ENCODE peak calls at places on chromosome 12, in eight cellular contexts. Y is mesenchymal stem cell; G is CD8-positive, alpha-beta T cell; N is CD4-positive, alpha-beta T cell; C is pancreas; F is body of pancreas; Z is NT2/D1; W is ovary. X is an unnamed sample.

GRCh38 chr12:103520686-103521215 is 25.0 kb upstream of the C12orf42 start:
- DNase-seq in Y (no peak), W (no peak), G (no peak), C (no peak), Z (no peak), N (no peak), F (no peak), X (no peak)

GRCh38 chr12:54053625-54054441 is at the start of gene HOXC4:
- DNase-seq in Y (no peak), Z (no peak), W (peak; percentile 47), G (no peak), F (no peak), C (no peak), N (no peak), X (no peak)

GRCh38 chr12:123034022-123034541 is 53.6 kb downstream of the ARL6IP4 start:
- DNase-seq in F (no peak), Z (no peak), G (no peak), W (no peak), N (no peak), C (no peak), Y (no peak), X (no peak)

GRCh38 chr12:75692883-75693282 is 181.5 kb upstream of the KRR1 start:
- DNase-seq in F (no peak), W (no peak), N (no peak), G (no peak), Y (peak; percentile 32), Z (no peak), C (no peak), X (no peak)

GRCh38 chr12:19227190-19227879 is 97.8 kb downstream of the PLEKHA5 start:
- DNase-seq in Z (no peak), G (no peak), F (no peak), Y (no peak), N (no peak), W (no peak), C (no peak), X (no peak)

GRCh38 chr12:52280319-52280795 is 5.9 kb downstream of the KRT86 start:
- DNase-seq in F (peak; percentile 89), Y (peak; percentile 84), W (no peak), Z (no peak), G (no peak), C (peak; percentile 51), N (no peak), X (peak; percentile 70)

GRCh38 chr12:121939190-121939589 is 20.8 kb downstream of the CFAP251 start:
- DNase-seq in W (no peak), G (no peak), F (no peak), C (no peak), Y (no peak), N (no peak), Z (no peak), X (peak; percentile 56)

GRCh38 chr12:68638171-68638570 is 27.5 kb downstream of the RAP1B start:
- DNase-seq in G (no peak), Y (no peak), Z (no peak), F (no peak), C (no peak), W (no peak), N (no peak), X (no peak)

GRCh38 chr12:12979731-12980259 is 20.3 kb downstream of the HEBP1 start:
- DNase-seq in F (no peak), N (no peak), Y (peak; percentile 96), Z (peak; percentile 81), W (no peak), C (no peak), G (no peak), X (no peak)

GRCh38 chr12:78721906-78722305 is 142.7 kb upstream of the SYT1 start:
- DNase-seq in C (no peak), Y (no peak), N (no peak), Z (no peak), G (no peak), W (no peak), F (no peak), X (no peak)

GRCh38 chr12:109020136-109020535 is 732 bp downstream of the SVOP start:
- DNase-seq in C (no peak), Z (no peak), F (no peak), Y (no peak), N (no peak), W (no peak), G (no peak), X (no peak)

GRCh38 chr12:117875652-117876491 is 92.9 kb downstream of the KSR2 start:
- DNase-seq in G (no peak), Z (peak; percentile 70), C (no peak), Y (peak; percentile 77), W (no peak), N (peak; percentile 3), F (no peak), X (no peak)

GRCh38 chr12:87413784-87414183 is 615.4 kb downstream of the C12orf50 start:
- DNase-seq in Z (no peak), N (no peak), G (no peak), Y (peak; percentile 51), W (no peak), C (no peak), F (no peak), X (no peak)

GRCh38 chr12:67704071-67704470 is 55.5 kb downstream of the DYRK2 start:
- DNase-seq in G (no peak), F (no peak), W (no peak), N (no peak), Y (no peak), C (no peak), Z (no peak), X (no peak)

GRCh38 chr12:81797100-81797499 is 38.0 kb upstream of the PPFIA2 start:
- DNase-seq in N (no peak), G (no peak), Z (peak; percentile 16), F (no peak), Y (peak; percentile 6), C (no peak), W (no peak), X (no peak)

GRCh38 chr12:111404362-111405148 is 1.2 kb upstream of the SH2B3 start:
- DNase-seq in Z (peak; percentile 49), G (no peak), Y (peak; percentile 89), W (peak; percentile 67), C (peak; percentile 71), F (peak; percentile 51), N (no peak), X (peak; percentile 71)

GRCh38 chr12:86193931-86194330 is 62.3 kb downstream of the MGAT4C start:
- DNase-seq in C (no peak), N (no peak), Z (no peak), F (no peak), W (no peak), Y (peak; percentile 38), G (no peak), X (no peak)

GRCh38 chr12:1138691-1139090 is 147.7 kb downstream of the ERC1 start:
- DNase-seq in F (no peak), Z (no peak), W (no peak), C (no peak), G (no peak), N (no peak), Y (no peak), X (no peak)

GRCh38 chr12:55955800-55956508 is 9.9 kb downstream of the PMEL start:
- DNase-seq in Y (peak; percentile 56), C (no peak), W (no peak), G (peak; percentile 39), Z (no peak), F (peak; percentile 52), N (peak; percentile 38), X (peak; percentile 91)

DNA sequence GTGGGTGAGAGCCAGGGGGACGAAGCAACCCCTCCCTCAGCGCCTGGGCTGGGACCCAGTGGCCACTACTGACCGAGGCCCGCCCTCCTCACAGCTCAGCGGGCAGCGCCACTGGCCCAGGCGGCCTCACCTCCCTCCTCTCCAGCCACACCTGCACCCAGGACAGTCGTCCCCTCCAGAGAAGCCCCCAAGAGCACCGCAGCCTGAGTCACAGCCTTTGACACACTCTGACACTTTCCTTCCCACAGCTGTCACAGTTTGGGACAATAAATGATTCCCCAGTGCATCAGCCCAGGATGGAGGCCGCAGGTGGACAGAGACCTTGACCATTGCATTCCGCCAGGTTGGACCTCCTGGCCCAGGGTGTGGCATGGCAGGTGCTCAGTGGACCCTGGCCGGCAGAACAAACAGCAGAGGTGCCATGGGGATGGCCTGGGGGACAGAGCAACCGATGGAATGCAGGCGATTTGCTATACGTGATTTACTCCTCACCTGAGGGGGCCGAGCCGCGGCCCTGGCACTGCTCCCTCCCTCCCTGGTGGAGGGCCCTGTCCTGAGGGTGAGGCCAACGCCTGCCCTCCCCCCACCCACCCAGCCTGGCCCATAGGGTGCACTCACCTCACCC is 45.5 kb upstream of the GALNT9 start:
- DNase-seq in Y (no peak), F (no peak), Z (no peak), G (no peak), C (no peak), N (no peak), W (peak; percentile 3), X (no peak)
- H3K9me3 ChIP-seq in Y (peaks cover 14% of the 10 kb centered on the region), F (no peaks in the 10 kb centered on the region), Z (peaks cover 8% of the 10 kb centered on the region), G (no peaks in the 10 kb centered on the region), C (no peaks in the 10 kb centered on the region), N (no peaks in the 10 kb centered on the region), W (peaks cover 6% of the 10 kb centered on the region), X (peaks cover 9% of the 10 kb centered on the region)

GRCh38 chr12:126792411-126792810 is 1474.6 kb upstream of the TMEM132C start:
- DNase-seq in Z (no peak), Y (no peak), N (no peak), G (no peak), C (no peak), F (no peak), W (no peak), X (no peak)
- H3K9me3 ChIP-seq in Z (no peaks in the 10 kb centered on the region), Y (no peaks in the 10 kb centered on the region), N (no peaks in the 10 kb centered on the region), G (no peaks in the 10 kb centered on the region), C (no peaks in the 10 kb centered on the region), F (no peaks in the 10 kb centered on the region), W (no peaks in the 10 kb centered on the region), X (no peaks in the 10 kb centered on the region)

GRCh38 chr12:119082496-119082895 is 96.2 kb upstream of the HSPB8 start:
- DNase-seq in C (no peak), N (no peak), Z (no peak), G (no peak), Y (no peak), F (no peak), W (no peak), X (peak; percentile 53)
- H3K9me3 ChIP-seq in C (no peaks in the 10 kb centered on the region), N (no peaks in the 10 kb centered on the region), Z (no peaks in the 10 kb centered on the region), G (no peaks in the 10 kb centered on the region), Y (no peaks in the 10 kb centered on the region), F (no peaks in the 10 kb centered on the region), W (no peaks in the 10 kb centered on the region), X (no peaks in the 10 kb centered on the region)

GRCh38 chr12:130686511-130686981 is 29.6 kb downstream of the RIMBP2 start:
- DNase-seq in Z (no peak), N (no peak), C (no peak), F (no peak), G (no peak), W (no peak), Y (no peak), X (no peak)
- H3K9me3 ChIP-seq in Z (no peaks in the 10 kb centered on the region), N (no peaks in the 10 kb centered on the region), C (no peaks in the 10 kb centered on the region), F (no peaks in the 10 kb centered on the region), G (no peaks in the 10 kb centered on the region), W (no peaks in the 10 kb centered on the region), Y (no peaks in the 10 kb centered on the region), X (no peaks in the 10 kb centered on the region)

DNA sequence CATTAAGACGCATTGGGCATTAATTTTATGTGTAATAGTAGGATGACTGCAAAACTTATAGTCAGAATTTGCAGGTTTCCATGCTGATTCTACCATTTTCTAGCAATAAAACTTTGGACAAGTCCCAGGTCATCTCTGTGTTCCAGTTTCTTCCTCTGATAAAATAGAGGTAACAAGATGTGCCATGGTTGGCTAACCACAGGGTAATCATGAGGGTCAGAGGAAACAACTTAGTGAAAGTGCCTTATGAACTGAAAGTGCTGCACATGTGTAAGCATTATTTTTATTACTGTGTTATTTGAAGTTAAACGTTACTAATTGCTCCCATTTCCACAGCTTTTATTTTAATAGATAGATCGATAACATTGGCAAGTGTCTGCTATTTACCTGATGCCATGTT is 21.1 kb downstream of the SMCO2 start:
- DNase-seq in W (no peak), Y (no peak), Z (no peak), G (no peak), N (no peak), F (no peak), C (no peak), X (no peak)
- H3K9me3 ChIP-seq in W (no peaks in the 10 kb centered on the region), Y (no peaks in the 10 kb centered on the region), Z (no peaks in the 10 kb centered on the region), G (no peaks in the 10 kb centered on the region), N (no peaks in the 10 kb centered on the region), F (no peaks in the 10 kb centered on the region), C (no peaks in the 10 kb centered on the region), X (no peaks in the 10 kb centered on the region)

X was measured in Caco-2.